ENCODE peak calls at places on chromosomes 3 and 15, in seven cellular contexts. One of them, this sample, is unnamed.

GRCh38 chr3:127096256-127097008 is 96.5 kb upstream of the PRR23E start:
- DNase-seq in brain microvascular endothelial cell: no peak
- DNase-seq in CD8-positive, alpha-beta T cell: no peak
- DNase-seq in H1: no peak
- DNase-seq in HFFc6: no peak
- DNase-seq in upper lobe of left lung: no peak
- DNase-seq in prostate gland: no peak
- DNase-seq in this sample: no peak

GRCh38 chr15:63608989-63609388 is 11.8 kb downstream of the FBXL22 start:
- DNase-seq in brain microvascular endothelial cell: no peak
- DNase-seq in CD8-positive, alpha-beta T cell: no peak
- DNase-seq in H1: no peak
- DNase-seq in HFFc6: no peak
- DNase-seq in upper lobe of left lung: peak; percentile 46
- DNase-seq in prostate gland: no peak
- DNase-seq in this sample: no peak

GRCh38 chr3:105349988-105350387 is 16.7 kb upstream of the ALCAM start:
- DNase-seq in brain microvascular endothelial cell: no peak
- DNase-seq in CD8-positive, alpha-beta T cell: no peak
- DNase-seq in H1: no peak
- DNase-seq in HFFc6: peak; percentile 57
- DNase-seq in upper lobe of left lung: no peak
- DNase-seq in prostate gland: no peak
- DNase-seq in this sample: no peak

GRCh38 chr3:100936931-100937330 is 56.3 kb downstream of the ABI3BP start:
- DNase-seq in brain microvascular endothelial cell: no peak
- DNase-seq in CD8-positive, alpha-beta T cell: no peak
- DNase-seq in H1: no peak
- DNase-seq in HFFc6: no peak
- DNase-seq in upper lobe of left lung: no peak
- DNase-seq in prostate gland: no peak
- DNase-seq in this sample: no peak

GRCh38 chr3:16171009-16171408 is 3.5 kb upstream of the GALNT15 start:
- DNase-seq in brain microvascular endothelial cell: peak; percentile 69
- DNase-seq in CD8-positive, alpha-beta T cell: no peak
- DNase-seq in H1: no peak
- DNase-seq in HFFc6: no peak
- DNase-seq in upper lobe of left lung: no peak
- DNase-seq in prostate gland: no peak
- DNase-seq in this sample: no peak

GRCh38 chr3:195876297-195877031 is 31.9 kb downstream of the TNK2 start:
- DNase-seq in brain microvascular endothelial cell: no peak
- DNase-seq in CD8-positive, alpha-beta T cell: no peak
- DNase-seq in H1: no peak
- DNase-seq in HFFc6: no peak
- DNase-seq in upper lobe of left lung: peak; percentile 88
- DNase-seq in prostate gland: no peak
- DNase-seq in this sample: no peak

GRCh38 chr3:178536271-178537079 is at the start of gene KCNMB2:
- DNase-seq in brain microvascular endothelial cell: peak; percentile 11
- DNase-seq in CD8-positive, alpha-beta T cell: no peak
- DNase-seq in H1: no peak
- DNase-seq in HFFc6: no peak
- DNase-seq in upper lobe of left lung: no peak
- DNase-seq in prostate gland: no peak
- DNase-seq in this sample: no peak

GRCh38 chr3:71511037-71511436 is 72.5 kb downstream of the FOXP1 start:
- DNase-seq in brain microvascular endothelial cell: peak; percentile 99
- DNase-seq in CD8-positive, alpha-beta T cell: no peak
- DNase-seq in H1: no peak
- DNase-seq in HFFc6: peak; percentile 49
- DNase-seq in upper lobe of left lung: no peak
- DNase-seq in prostate gland: no peak
- DNase-seq in this sample: no peak

GRCh38 chr15:90004252-90004651 is 3.1 kb downstream of the ZNF710 start:
- DNase-seq in brain microvascular endothelial cell: peak; percentile 7
- DNase-seq in CD8-positive, alpha-beta T cell: no peak
- DNase-seq in H1: no peak
- DNase-seq in HFFc6: peak; percentile 18
- DNase-seq in upper lobe of left lung: no peak
- DNase-seq in prostate gland: no peak
- DNase-seq in this sample: no peak

GRCh38 chr3:44301746-44302145 is 36.8 kb upstream of the TCAIM start:
- DNase-seq in brain microvascular endothelial cell: no peak
- DNase-seq in CD8-positive, alpha-beta T cell: no peak
- DNase-seq in H1: no peak
- DNase-seq in HFFc6: no peak
- DNase-seq in upper lobe of left lung: no peak
- DNase-seq in prostate gland: no peak
- DNase-seq in this sample: no peak

GRCh38 chr3:166829896-166830295 is 550.2 kb downstream of the ZBBX start:
- DNase-seq in brain microvascular endothelial cell: no peak
- DNase-seq in CD8-positive, alpha-beta T cell: no peak
- DNase-seq in H1: no peak
- DNase-seq in HFFc6: no peak
- DNase-seq in upper lobe of left lung: no peak
- DNase-seq in prostate gland: no peak
- DNase-seq in this sample: no peak

GRCh38 chr3:141797819-141798405 is 34.7 kb downstream of the GRK7 start:
- DNase-seq in brain microvascular endothelial cell: no peak
- DNase-seq in CD8-positive, alpha-beta T cell: no peak
- DNase-seq in H1: no peak
- DNase-seq in HFFc6: no peak
- DNase-seq in upper lobe of left lung: no peak
- DNase-seq in prostate gland: peak; percentile 13
- DNase-seq in this sample: peak; percentile 12

GRCh38 chr3:187183210-187183862 is 13.9 kb upstream of the RTP1 start:
- DNase-seq in brain microvascular endothelial cell: no peak
- DNase-seq in CD8-positive, alpha-beta T cell: no peak
- DNase-seq in H1: no peak
- DNase-seq in HFFc6: no peak
- DNase-seq in upper lobe of left lung: no peak
- DNase-seq in prostate gland: peak; percentile 13
- DNase-seq in this sample: no peak

GRCh38 chr3:151226088-151226563 is 23.1 kb upstream of the GPR171 start:
- DNase-seq in brain microvascular endothelial cell: peak; percentile 92
- DNase-seq in CD8-positive, alpha-beta T cell: no peak
- DNase-seq in H1: no peak
- DNase-seq in HFFc6: peak; percentile 85
- DNase-seq in upper lobe of left lung: no peak
- DNase-seq in prostate gland: no peak
- DNase-seq in this sample: no peak

GRCh38 chr15:48282186-48282585 is 49.0 kb upstream of the DUT start:
- DNase-seq in brain microvascular endothelial cell: no peak
- DNase-seq in CD8-positive, alpha-beta T cell: no peak
- DNase-seq in H1: no peak
- DNase-seq in HFFc6: no peak
- DNase-seq in upper lobe of left lung: no peak
- DNase-seq in prostate gland: no peak
- DNase-seq in this sample: no peak

GRCh38 chr15:58755350-58755749 is 5.8 kb upstream of the ADAM10 start:
- DNase-seq in brain microvascular endothelial cell: no peak
- DNase-seq in CD8-positive, alpha-beta T cell: no peak
- DNase-seq in H1: no peak
- DNase-seq in HFFc6: no peak
- DNase-seq in upper lobe of left lung: no peak
- DNase-seq in prostate gland: no peak
- DNase-seq in this sample: no peak

GRCh38 chr15:40367673-40368611 is 9.9 kb downstream of the DISP2 start:
- DNase-seq in brain microvascular endothelial cell: peak; percentile 72
- DNase-seq in CD8-positive, alpha-beta T cell: peak; percentile 87
- DNase-seq in H1: peak; percentile 81
- DNase-seq in HFFc6: peak; percentile 85
- DNase-seq in upper lobe of left lung: peak; percentile 95
- DNase-seq in prostate gland: peak; percentile 82
- DNase-seq in this sample: peak; percentile 93
- TF ChIP-seq CTCF in brain microvascular endothelial cell: peak; percentile 68
- TF ChIP-seq CTCF in CD8-positive, alpha-beta T cell: peak; percentile 92
- TF ChIP-seq CTCF in H1: peak; percentile 77
- TF ChIP-seq CTCF in HFFc6: peak; percentile 89
- TF ChIP-seq CTCF in upper lobe of left lung: peak; percentile 95
- TF ChIP-seq CTCF in prostate gland: peak; percentile 93
- TF ChIP-seq CTCF in this sample: peak; percentile 83

DNA sequence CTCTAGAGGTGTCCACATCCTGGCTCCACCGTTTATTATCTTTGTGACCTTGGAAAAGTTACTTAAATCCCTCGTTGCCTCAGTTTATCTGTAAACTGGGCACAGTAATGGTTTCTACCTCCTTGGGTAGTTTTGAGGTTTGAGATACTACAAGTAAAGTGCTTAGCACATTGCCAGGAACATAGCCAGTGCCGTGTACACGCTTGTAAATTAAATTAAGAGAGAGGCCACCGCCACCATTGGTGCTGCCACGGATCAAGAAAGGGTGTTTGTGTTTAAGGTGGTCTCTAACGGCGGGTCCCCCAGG is 5.8 kb upstream of the WNT7A start:
- DNase-seq in brain microvascular endothelial cell: no peak
- DNase-seq in CD8-positive, alpha-beta T cell: no peak
- DNase-seq in H1: no peak
- DNase-seq in HFFc6: no peak
- DNase-seq in upper lobe of left lung: no peak
- DNase-seq in prostate gland: no peak
- DNase-seq in this sample: no peak
- TF ChIP-seq CTCF in brain microvascular endothelial cell: no peak
- TF ChIP-seq CTCF in CD8-positive, alpha-beta T cell: peak; percentile 48
- TF ChIP-seq CTCF in H1: no peak
- TF ChIP-seq CTCF in HFFc6: peak; percentile 45
- TF ChIP-seq CTCF in upper lobe of left lung: no peak
- TF ChIP-seq CTCF in prostate gland: no peak
- TF ChIP-seq CTCF in this sample: no peak

GRCh38 chr3:13416002-13416793 is 3.9 kb downstream of the NUP210 start:
- DNase-seq in brain microvascular endothelial cell: no peak
- DNase-seq in CD8-positive, alpha-beta T cell: no peak
- DNase-seq in H1: no peak
- DNase-seq in HFFc6: no peak
- DNase-seq in upper lobe of left lung: no peak
- DNase-seq in prostate gland: no peak
- DNase-seq in this sample: peak; percentile 24
- TF ChIP-seq CTCF in brain microvascular endothelial cell: peak; percentile 24
- TF ChIP-seq CTCF in CD8-positive, alpha-beta T cell: no peak
- TF ChIP-seq CTCF in H1: no peak
- TF ChIP-seq CTCF in HFFc6: peak; percentile 47
- TF ChIP-seq CTCF in upper lobe of left lung: no peak
- TF ChIP-seq CTCF in prostate gland: no peak
- TF ChIP-seq CTCF in this sample: no peak

DNA sequence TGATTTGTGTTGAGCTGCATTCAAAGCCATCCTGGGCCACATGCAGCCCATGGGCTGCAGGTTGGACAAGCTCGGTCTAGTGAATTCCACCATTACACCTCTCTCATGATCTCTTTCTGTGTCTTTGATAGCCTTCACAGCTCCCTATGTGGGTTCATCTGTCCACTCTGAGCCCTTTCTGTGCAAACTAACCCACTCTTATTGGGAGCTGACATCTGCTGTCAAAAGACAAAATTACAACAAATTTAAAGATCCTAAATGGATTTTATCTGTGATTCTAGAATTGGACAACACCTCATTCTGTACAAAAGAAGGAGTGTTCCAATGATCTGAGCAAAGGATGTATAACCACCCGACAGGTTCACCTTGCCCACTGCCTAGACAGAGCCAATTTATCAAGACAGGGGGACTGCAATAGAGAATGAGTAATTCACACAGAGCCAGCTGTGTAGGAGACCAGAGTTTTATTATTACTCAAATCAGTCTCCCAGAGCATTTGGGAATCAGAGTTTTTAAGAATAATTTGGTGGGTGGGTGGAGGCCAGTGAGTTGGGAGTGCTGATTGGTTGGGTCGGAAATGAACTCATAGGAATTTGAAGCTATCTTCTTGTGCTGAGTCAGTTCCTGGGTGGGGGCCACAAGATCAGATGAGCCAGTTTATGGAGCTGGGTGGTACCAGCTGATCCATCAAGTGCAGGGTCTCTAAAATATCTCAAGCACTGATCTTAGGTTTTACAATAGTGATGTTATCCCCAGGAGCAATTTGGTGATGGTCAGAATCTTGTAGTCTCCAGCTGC is 2.6 kb upstream of the XYLB start:
- DNase-seq in brain microvascular endothelial cell: no peak
- DNase-seq in CD8-positive, alpha-beta T cell: no peak
- DNase-seq in H1: no peak
- DNase-seq in HFFc6: no peak
- DNase-seq in upper lobe of left lung: no peak
- DNase-seq in prostate gland: no peak
- DNase-seq in this sample: no peak
- TF ChIP-seq CTCF in brain microvascular endothelial cell: no peak
- TF ChIP-seq CTCF in CD8-positive, alpha-beta T cell: no peak
- TF ChIP-seq CTCF in H1: no peak
- TF ChIP-seq CTCF in HFFc6: peak; percentile 34
- TF ChIP-seq CTCF in upper lobe of left lung: no peak
- TF ChIP-seq CTCF in prostate gland: no peak
- TF ChIP-seq CTCF in this sample: no peak

DNA sequence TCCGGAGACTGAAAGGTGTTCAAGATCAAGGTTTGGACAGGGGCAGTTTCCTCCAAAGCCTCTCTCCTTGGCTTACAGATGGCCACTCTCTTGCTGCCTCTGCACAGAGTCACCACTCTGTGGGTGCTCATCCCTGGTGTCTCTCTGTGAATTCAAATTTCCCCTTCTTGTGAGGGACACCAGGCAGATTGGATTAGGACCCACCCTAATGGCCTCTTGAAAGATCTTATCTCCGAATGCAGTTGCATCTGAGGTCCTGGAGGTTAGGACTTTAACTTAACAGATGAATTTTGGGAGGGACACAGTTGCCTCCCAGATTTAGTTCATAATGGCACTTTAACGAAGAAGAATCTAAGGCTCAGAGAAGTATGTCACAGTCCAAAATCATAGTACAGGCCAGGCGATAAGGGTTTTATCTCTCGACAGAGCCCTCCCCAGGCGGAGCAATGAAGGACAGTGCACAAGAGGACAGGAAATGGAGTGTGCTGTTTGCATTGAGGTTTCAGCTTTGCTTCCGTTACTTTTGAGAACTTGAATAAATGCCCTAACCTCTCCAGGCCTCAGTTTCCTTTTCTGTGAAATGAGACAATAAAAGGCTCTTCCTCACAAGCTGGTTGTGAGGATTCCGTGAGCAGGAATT is 38.9 kb upstream of the KIF23 start:
- DNase-seq in brain microvascular endothelial cell: no peak
- DNase-seq in CD8-positive, alpha-beta T cell: no peak
- DNase-seq in H1: no peak
- DNase-seq in HFFc6: no peak
- DNase-seq in upper lobe of left lung: no peak
- DNase-seq in prostate gland: no peak
- DNase-seq in this sample: no peak
- TF ChIP-seq CTCF in brain microvascular endothelial cell: no peak
- TF ChIP-seq CTCF in CD8-positive, alpha-beta T cell: no peak
- TF ChIP-seq CTCF in H1: no peak
- TF ChIP-seq CTCF in HFFc6: no peak
- TF ChIP-seq CTCF in upper lobe of left lung: no peak
- TF ChIP-seq CTCF in prostate gland: no peak
- TF ChIP-seq CTCF in this sample: no peak